ENCODE peak calls at places on chromosomes 16 and 17, in six cellular contexts. D is prostate gland, E is B cell, S is fibroblast of the aortic adventitia, V is fibroblast of villous mesenchyme, C is esophagus muscularis mucosa. A is an unnamed sample.

GRCh38 chr17:43324205-43324893 is 74.4 kb upstream of the ARL4D start:
- DNase-seq in V (no peak), S (no peak), D (no peak), E (no peak), C (no peak), A (no peak)

GRCh38 chr16:80433617-80434016 is 107.2 kb upstream of the DYNLRB2 start:
- DNase-seq in C (no peak), S (no peak), V (no peak), E (no peak), D (no peak), A (no peak)

GRCh38 chr16:70437017-70437581 is 1.8 kb downstream of the ST3GAL2 start:
- DNase-seq in S (peak; percentile 89), V (peak; percentile 99), C (no peak), D (no peak), E (no peak), A (peak; percentile 63)

GRCh38 chr17:49229805-49230600 is 584 bp downstream of the PHOSPHO1 start:
- DNase-seq in V (no peak), C (no peak), S (no peak), E (peak; percentile 45), D (no peak), A (no peak)

GRCh38 chr16:87951550-87952538 is 610 bp downstream of the BANP start:
- DNase-seq in C (no peak), S (peak; percentile 34), V (no peak), D (no peak), E (no peak), A (no peak)

GRCh38 chr17:41785876-41786226 is 660 bp downstream of the JUP start:
- DNase-seq in S (no peak), V (no peak), D (peak; percentile 86), C (no peak), E (no peak), A (no peak)

GRCh38 chr16:55501549-55502322 is 7.1 kb upstream of the LPCAT2 start:
- DNase-seq in E (no peak), D (no peak), V (no peak), S (no peak), C (no peak), A (no peak)

GRCh38 chr17:60077226-60077625 is 1.5 kb downstream of the HEATR6 start:
- DNase-seq in C (no peak), S (no peak), D (no peak), V (peak; percentile 24), E (no peak), A (no peak)

GRCh38 chr17:33560165-33560564 is 267.1 kb upstream of the ASIC2 start:
- DNase-seq in V (peak; percentile 16), E (no peak), D (no peak), S (peak; percentile 8), C (no peak), A (no peak)

GRCh38 chr17:15908378-15908777 is 36.6 kb upstream of the ADORA2B start:
- DNase-seq in C (no peak), E (no peak), D (no peak), S (no peak), V (no peak), A (no peak)

GRCh38 chr16:30434852-30435251 is 5.0 kb upstream of the DCTPP1 start:
- DNase-seq in E (no peak), D (no peak), S (no peak), V (no peak), C (no peak), A (no peak)

GRCh38 chr16:3532741-3533140 is 31.9 kb downstream of the CLUAP1 start:
- DNase-seq in C (no peak), D (no peak), V (no peak), E (no peak), S (no peak), A (no peak)

GRCh38 chr17:74601944-74602572 is 10.0 kb upstream of the CD300LD start:
- DNase-seq in D (no peak), C (no peak), V (peak; percentile 45), S (peak; percentile 39), E (no peak), A (no peak)

GRCh38 chr16:50688867-50689266 is 4.5 kb upstream of the NOD2 start:
- DNase-seq in E (no peak), D (no peak), V (peak; percentile 7), S (no peak), C (no peak), A (no peak)

GRCh38 chr16:50403491-50403890 is 34.7 kb upstream of the BRD7 start:
- DNase-seq in V (no peak), C (peak; percentile 72), D (no peak), S (no peak), E (no peak), A (no peak)

GRCh38 chr16:4288148-4288921 is 15.5 kb upstream of the TFAP4 start:
- DNase-seq in D (peak; percentile 70), V (peak; percentile 68), C (no peak), E (peak; percentile 95), S (peak; percentile 54), A (no peak)

GRCh38 chr16:89343501-89344291 is 126.2 kb downstream of the ZNF778 start:
- DNase-seq in C (no peak), D (no peak), S (no peak), V (peak; percentile 90), E (no peak), A (no peak)

GRCh38 chr16:58026139-58026704 is 668 bp downstream of the MMP15 start:
- DNase-seq in E (peak; percentile 62), S (peak; percentile 41), V (peak; percentile 54), C (no peak), D (peak; percentile 25), A (no peak)

GRCh38 chr16:68234188-68235104 is 1.5 kb downstream of the ESRP2 start:
- DNase-seq in E (no peak), D (peak; percentile 79), V (no peak), C (no peak), S (no peak), A (no peak)

GRCh38 chr16:10616744-10617640 is 36.6 kb upstream of the EMP2 start:
- DNase-seq in D (peak; percentile 85), C (no peak), V (peak; percentile 19), E (no peak), S (peak; percentile 47), A (no peak)

GRCh38 chr17:63496177-63496576 is 19.3 kb downstream of the ACE start:
- DNase-seq in D (no peak), S (no peak), V (no peak), C (no peak), E (no peak), A (no peak)

GRCh38 chr16:74045539-74045938 is 251.1 kb upstream of the PSMD7 start:
- DNase-seq in D (no peak), V (no peak), S (no peak), E (no peak), C (no peak), A (no peak)

GRCh38 chr16:49495151-49495566 is 121.6 kb downstream of the C16orf78 start:
- DNase-seq in S (no peak), V (no peak), E (no peak), C (no peak), D (no peak), A (no peak)

GRCh38 chr17:62857526-62857925 is 49.4 kb upstream of the MARCHF10 start:
- DNase-seq in D (no peak), S (no peak), V (no peak), E (no peak), C (no peak), A (no peak)

GRCh38 chr17:77886387-77886728 is 72.1 kb upstream of the TNRC6C start:
- DNase-seq in E (no peak), C (no peak), V (no peak), D (no peak), S (no peak), A (no peak)

GRCh38 chr16:67860589-67861398 is 12.1 kb upstream of the EDC4 start:
- DNase-seq in S (peak; percentile 73), V (peak; percentile 61), D (no peak), C (no peak), E (no peak), A (no peak)

GRCh38 chr16:31441956-31442355 is 633 bp downstream of the ZNF843 start:
- DNase-seq in V (no peak), D (no peak), E (no peak), S (no peak), C (no peak), A (no peak)

GRCh38 chr17:68732301-68732749 is 131.2 kb upstream of the FAM20A start:
- DNase-seq in D (no peak), C (no peak), E (no peak), V (peak; percentile 47), S (peak; percentile 30), A (no peak)

GRCh38 chr17:72077326-72077960 is 43.4 kb upstream of the SOX9 start:
- DNase-seq in C (no peak), S (no peak), D (no peak), V (no peak), E (no peak), A (no peak)
- TF ChIP-seq CTCF in C (no peak), S (no peak), D (no peak), V (no peak), E (no peak), A (no peak)

DNA sequence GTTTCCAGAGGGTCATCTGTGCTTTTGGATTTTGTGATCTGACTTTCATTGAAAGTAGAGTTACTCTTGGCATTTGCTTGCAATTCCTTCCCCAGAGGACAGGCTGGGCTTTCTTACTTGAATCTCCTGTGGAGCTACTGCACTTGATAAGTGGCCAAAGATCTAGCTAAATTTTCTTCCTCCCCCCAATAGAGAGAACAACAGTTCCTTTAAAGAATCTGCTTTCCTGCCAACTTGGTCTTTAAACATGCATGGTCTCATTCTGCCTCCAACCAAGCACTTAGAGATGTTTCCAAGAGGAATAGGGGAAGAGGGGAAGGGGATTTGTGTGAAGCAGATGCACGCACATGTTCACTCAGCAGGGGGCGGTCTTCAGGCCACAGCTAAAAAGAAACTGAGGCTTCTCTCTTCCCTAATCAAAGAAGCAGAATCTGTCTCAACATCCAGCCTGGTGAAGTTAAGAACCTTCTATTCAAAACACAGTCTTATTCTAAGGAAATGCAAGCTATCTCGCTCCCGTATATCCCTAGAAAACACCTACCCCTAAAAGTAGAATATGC is 229.6 kb downstream of the ZFHX3 start:
- DNase-seq in V (no peak), D (no peak), S (peak; percentile 49), E (no peak), C (no peak), A (peak; percentile 62)
- TF ChIP-seq CTCF in V (peak; percentile 10), D (no peak), S (no peak), E (no peak), C (no peak), A (peak; percentile 32)

GRCh38 chr17:20896153-20896649 is 146.6 kb downstream of the USP22 start:
- DNase-seq in D (no peak), S (peak; percentile 23), E (peak; percentile 60), C (no peak), V (no peak), A (no peak)
- TF ChIP-seq CTCF in D (peak; percentile 21), S (peak; percentile 13), E (no peak), C (peak; percentile 2), V (peak; percentile 18), A (no peak)

DNA sequence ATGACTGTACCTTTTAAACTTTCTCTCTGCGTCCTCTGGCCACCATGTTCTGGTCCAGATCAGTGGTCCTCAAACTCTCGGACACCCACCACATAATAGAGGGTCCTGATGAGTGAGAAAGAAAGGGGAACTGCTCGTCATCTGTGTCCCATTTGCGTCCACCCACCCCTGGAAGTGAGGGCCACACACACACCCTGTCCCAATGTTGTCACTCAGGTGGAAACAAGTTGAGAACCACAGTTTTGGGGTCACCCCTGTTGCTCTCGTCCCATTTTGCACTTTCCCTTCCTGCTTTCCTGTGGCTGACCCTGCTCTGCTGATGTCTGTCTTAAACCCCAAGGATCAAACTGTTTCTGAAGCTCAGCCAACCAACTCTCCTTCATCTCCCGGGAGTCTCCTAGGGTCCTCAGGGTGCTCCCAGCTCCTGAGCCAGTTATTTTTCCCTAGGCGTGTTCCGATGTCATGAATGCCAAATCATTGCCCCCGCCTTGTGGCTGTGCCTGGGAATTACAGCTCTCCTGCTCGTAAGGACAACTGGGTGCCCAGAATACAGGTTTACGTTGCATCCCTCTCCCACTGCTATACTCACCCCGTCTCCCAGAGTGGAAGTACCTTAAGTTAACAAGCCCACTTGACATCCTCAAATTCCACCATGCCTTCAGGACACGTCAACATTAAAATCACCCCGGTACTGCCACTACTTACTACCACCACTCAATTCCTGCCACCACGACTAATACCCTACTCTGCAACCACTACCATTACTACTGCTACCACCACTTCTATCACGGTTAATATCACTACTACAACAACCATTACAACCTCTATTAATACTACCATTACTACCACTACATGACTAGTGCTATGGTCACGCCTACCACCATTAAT is 26.0 kb upstream of the HNF1B start:
- DNase-seq in S (peak; percentile 68), C (no peak), E (no peak), V (peak; percentile 57), D (peak; percentile 61), A (peak; percentile 41)
- TF ChIP-seq CTCF in S (peak; percentile 92), C (peak; percentile 57), E (no peak), V (peak; percentile 85), D (peak; percentile 73), A (peak; percentile 91)